ENCODE peak calls at places on chromosomes 4 and X, in four cellular contexts. K, I, E and D are unnamed samples.

GRCh38 chr4:104128850-104129213 is 365.9 kb downstream of the CXXC4 start:
- DNase-seq in K (peak), E (peak), I (peak), D (no peak)

GRCh38 chr4:47218631-47219030 is 187.3 kb downstream of the GABRB1 start:
- DNase-seq in E (no peak), I (no peak), K (no peak), D (no peak)

GRCh38 chrX:154401045-154401799 is 3.0 kb downstream of the RPL10 start:
- DNase-seq in I (peak), E (no peak), K (no peak), D (peak)

GRCh38 chrX:116961872-116962582 is 499.3 kb upstream of the CT83 start:
- DNase-seq in I (peak), K (no peak), E (no peak), D (no peak)

GRCh38 chr4:102105983-102106382 is 239.3 kb downstream of the SLC39A8 start:
- DNase-seq in E (no peak), I (no peak), K (no peak), D (no peak)

GRCh38 chrX:111568356-111568755 is 56.9 kb downstream of the SERTM2 start:
- DNase-seq in E (peak), K (peak), I (peak), D (peak)

GRCh38 chrX:45850197-45850774 is 649.6 kb upstream of the DIPK2B start:
- DNase-seq in E (no peak), I (no peak), K (no peak), D (peak)

GRCh38 chr4:125482822-125483221 is 168.1 kb downstream of the FAT4 start:
- DNase-seq in K (no peak), I (no peak), E (no peak), D (no peak)

GRCh38 chrX:350534-351321 is 32.1 kb upstream of the GTPBP6 start:
- DNase-seq in I (no peak), K (no peak), E (no peak), D (no peak)

GRCh38 chr4:176377705-176378302 is 58.0 kb downstream of the SPCS3 start:
- DNase-seq in I (no peak), K (no peak), E (peak), D (peak)

GRCh38 chr4:180150818-180151217 is 2092.4 kb upstream of the TENM3 start:
- DNase-seq in E (peak), I (no peak), K (no peak), D (peak)
- TF ChIP-seq MAX in E (no peak), I (no peak), K (no peak), D (no peak)

DNA sequence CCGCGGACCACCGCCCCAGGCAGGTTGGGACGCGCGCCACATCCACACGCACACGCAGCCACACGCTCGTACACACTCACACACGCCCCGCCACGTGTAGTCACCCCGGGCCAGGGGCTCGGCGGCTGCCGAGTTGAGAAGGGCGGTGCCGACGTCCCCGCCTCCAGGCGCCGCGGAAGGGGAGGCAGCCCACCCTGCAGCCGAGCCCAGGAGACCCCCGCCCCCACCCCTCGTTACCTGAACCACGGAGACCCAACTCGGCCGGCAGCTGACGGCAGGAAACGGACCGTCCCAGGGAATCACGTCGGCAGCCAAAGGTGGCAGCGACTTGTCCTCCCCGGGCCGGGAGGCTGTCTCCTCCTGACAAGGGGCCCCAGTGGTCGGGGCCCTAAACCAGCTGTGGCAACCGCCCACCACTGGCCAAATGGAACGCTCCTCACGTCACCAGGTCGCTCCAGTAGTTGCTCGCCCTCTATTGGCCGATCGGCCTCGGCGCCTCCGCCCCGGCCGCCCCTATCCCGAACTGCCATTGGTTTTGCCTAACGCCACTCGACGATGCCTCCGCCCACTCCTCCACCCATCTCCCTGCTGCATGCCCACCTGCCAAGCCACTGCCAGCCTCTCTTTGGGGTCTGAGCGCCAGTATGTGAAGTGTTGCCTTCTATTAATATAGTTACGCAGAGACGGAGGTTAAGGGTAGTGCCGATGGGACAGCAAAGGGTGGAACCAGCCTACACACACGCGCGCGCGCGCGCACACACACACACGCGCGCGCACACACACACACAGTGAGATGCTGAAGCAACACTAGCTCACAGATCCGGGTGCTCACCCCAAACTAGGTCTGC is at the start of gene ZDHHC9:
- DNase-seq in E (peak), I (peak), K (peak), D (peak)
- TF ChIP-seq POLR2A in E (no peak), I (peak), K (peak), D (no peak)

DNA sequence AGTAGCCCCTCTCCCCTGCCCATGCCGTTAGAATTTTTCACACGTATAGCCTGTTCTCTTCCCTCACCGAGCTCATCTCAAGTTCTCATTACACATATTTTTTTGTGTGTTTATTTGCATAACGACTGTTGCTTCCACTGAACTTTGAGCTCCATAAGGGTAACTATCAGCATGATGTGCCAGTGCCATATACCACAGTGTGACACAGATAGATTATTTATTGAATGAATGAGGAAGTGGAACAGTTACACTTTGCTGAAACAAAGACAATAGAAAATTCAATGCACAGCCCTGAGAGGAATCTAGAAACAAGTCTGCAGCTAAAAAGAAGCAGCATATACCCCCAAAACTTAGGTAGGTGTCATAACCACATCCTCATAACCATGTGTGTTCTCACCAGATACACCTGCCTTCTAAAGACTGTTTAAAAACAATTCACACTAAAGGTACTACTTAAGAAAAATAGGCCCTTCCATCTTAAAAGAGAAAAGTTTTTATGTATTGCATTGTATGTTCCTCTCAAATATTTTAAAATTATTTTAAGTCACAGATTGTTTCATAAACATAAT is 389.9 kb downstream of the PACRGL start:
- DNase-seq in E (no peak), I (peak), K (no peak), D (no peak)
- TF ChIP-seq MAX in E (no peak), I (no peak), K (no peak), D (no peak)

GRCh38 chr4:73257242-73257994 is 1.2 kb downstream of the ANKRD17 start:
- DNase-seq in E (peak), K (peak), I (peak), D (peak)
- TF ChIP-seq POLR2A in E (no peak), K (no peak), I (peak), D (no peak)

GRCh38 chr4:19455196-19455595 is 796.5 kb upstream of the SLIT2 start:
- DNase-seq in K (no peak), I (no peak), E (peak), D (no peak)

DNA sequence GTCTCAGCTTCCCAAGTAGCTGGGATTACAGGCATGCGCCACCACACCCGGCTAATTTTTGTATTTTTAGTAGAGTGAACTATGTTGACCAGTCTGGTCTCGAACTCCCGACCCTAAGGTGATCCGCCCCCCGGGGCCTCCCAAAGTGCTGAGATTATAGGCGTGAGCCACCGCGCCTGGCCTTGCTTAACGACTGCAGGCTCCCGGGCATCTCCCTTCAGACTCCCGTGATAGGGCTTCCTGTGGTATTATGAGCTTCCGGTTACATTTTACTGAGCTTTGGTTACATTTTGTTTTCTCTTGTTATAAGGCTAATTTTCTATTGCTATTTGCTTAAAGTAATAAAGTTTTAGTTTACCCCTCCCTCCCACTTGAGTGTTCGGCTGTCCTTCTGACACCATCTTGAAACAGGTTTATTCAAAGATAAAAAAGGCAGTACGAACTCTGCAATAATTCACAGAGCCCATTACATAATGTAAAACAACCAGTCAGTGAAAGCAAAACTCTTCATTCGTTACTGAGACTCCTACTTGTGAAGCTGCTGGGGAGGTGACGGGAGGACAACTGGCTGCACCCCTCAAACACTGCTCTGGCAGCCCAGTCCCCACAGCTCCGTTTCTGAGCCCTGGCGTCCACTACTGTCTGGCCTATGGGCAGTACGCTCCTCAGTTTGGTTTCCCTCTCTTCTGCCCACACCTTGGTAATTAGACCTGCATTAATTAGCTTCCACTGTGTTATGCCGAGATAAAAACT is 795.7 kb upstream of the SLIT2 start:
- DNase-seq in E (peak), I (no peak), K (no peak), D (no peak)
- TF ChIP-seq MAX in E (peak), I (no peak), K (no peak), D (no peak)

GRCh38 chrX:108091266-108091877 is at the start of the genes ATG4A and PSMD10:
- DNase-seq in I (peak), K (peak), E (peak), D (peak)
- TF ChIP-seq POLR2A in I (peak), K (peak), E (no peak), D (peak)

GRCh38 chrX:134024686-134025377 is 39.4 kb upstream of the GPC3 start:
- DNase-seq in E (no peak), K (no peak), I (no peak), D (no peak)

GRCh38 chrX:134023851-134024281 is 38.5 kb upstream of the GPC3 start:
- DNase-seq in I (peak), E (no peak), K (no peak), D (peak)

GRCh38 chrX:134025986-134026731 is 40.8 kb upstream of the GPC3 start:
- DNase-seq in K (no peak), E (no peak), I (peak), D (peak)

GRCh38 chrX:134019567-134020206 is 34.3 kb upstream of the GPC3 start:
- DNase-seq in E (no peak), K (no peak), I (peak), D (no peak)

DNA sequence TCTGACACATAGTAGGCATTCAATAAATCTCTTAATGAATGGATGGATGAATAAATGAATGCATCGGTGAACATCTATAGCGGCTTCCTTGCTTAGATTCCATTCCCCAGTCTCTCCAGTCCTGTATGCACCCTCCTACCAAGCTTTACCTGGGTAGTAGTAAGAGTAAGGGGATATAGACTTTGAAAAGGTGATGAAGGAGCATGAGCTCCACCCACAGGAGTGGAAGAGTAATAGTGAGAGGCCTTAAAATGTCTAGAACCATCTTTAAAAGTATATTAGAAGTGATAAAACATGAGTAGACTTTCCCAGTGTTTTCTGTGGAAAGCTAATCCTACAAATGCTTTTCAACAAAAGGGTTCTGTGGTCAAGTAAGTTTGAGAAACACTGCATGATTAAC is 35.5 kb upstream of the GPC3 start:
- DNase-seq in I (peak), K (no peak), E (no peak), D (no peak)
- TF ChIP-seq MAX in I (no peak), K (no peak), E (no peak), D (no peak)

DNA sequence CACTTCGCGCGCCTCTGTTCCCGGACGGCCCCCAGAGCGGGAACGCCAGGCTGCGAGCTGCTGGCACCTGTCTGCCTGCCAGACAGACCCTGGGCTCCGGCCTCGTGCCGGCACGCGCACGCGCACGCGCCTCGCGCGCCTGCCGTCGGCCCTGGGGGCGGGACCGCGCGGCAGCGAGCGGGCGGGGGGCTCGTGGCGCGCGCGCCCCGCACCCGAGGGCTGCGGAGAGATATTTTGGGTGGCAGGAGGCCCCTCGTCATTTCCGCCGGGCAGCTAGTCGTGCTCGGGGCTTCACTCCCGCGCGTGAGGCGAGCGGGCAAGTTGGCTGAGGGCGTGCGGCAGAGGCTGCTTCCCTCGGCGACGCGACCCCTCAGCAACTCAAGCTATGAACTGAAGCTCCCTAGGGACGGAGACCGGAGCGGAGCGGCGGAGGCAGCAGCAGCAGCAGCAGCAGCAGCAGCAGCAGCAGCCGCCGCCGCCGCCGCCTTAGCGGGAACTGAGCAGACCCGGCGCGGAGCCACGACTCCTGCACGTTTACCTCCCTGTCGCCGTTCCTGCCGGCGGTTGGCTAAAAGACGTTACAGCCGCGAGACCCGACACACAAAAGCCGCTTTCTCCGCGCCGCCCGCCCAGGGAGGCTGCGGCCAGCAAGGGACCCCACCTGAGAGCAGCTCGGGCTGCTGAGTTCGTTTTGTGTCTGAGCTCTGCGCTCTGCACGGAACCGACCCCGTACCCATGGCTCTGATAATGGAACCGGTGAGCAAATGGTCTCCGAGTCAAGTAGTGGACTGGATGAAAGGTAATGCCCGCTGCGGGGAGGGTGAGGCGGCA is at the start of gene CNKSR2:
- DNase-seq in E (no peak), I (no peak), K (peak), D (peak)
- TF ChIP-seq POLR2A in E (no peak), I (no peak), K (peak), D (no peak)

DNA sequence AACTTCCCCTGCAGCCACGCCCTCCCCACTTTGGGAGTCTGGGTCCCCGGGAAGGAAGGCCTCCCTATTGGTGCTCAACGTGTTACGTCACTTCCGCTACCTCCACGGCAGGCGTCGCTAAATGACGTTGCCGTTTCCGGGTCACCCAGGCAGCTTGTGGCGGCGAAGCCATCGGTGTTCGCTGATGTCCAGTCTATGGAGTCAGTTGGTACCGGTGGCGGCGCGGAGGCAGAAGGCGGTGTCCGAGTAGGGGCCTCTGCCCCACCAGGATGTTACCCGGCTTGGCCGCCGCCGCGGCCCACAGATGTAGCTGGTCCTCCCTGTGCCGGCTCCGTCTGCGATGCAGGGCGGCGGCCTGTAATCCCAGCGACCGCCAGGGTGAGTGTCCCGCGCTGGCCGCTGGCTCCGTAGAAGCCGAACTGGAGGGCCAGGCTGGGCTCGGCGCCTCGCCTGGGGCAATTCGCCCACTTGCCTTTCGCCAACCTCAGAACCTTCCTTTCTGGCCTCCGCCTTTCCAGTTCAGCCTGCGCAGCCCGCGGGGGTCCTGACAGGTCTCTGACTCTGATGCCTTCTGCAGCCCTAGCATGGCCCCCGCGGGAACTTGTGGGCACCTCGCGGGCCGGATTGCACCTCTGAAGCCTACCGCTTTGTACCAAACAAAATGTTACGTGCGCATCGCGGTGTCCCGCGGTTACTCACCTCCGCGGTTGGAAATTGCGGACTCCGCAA is at the start of gene SLC30A9:
- DNase-seq in I (peak), E (peak), K (peak), D (peak)
- TF ChIP-seq MAX in I (peak), E (no peak), K (peak), D (no peak)